ENCODE peak calls at places on chromosomes 7 and 10, in four cellular contexts. W, D, L and P are unnamed samples.

GRCh38 chr10:103553743-103554487 is 60.4 kb downstream of the NEURL1 start:
- DNase-seq in D (no peak), L (no peak), W (no peak), P (no peak)

GRCh38 chr7:74573499-74573898 is 84.0 kb upstream of the GTF2I start:
- DNase-seq in L (no peak), W (no peak), D (no peak), P (no peak)

GRCh38 chr10:123563994-123564393 is 102.2 kb upstream of the GPR26 start:
- DNase-seq in L (no peak), W (no peak), D (no peak), P (no peak)

GRCh38 chr10:24661374-24661773 is 62.3 kb downstream of the ARHGAP21 start:
- DNase-seq in D (no peak), L (no peak), W (no peak), P (no peak)

GRCh38 chr10:6162589-6163356 is 40.0 kb upstream of the PFKFB3 start:
- DNase-seq in W (no peak), L (no peak), D (no peak), P (no peak)

GRCh38 chr7:28005075-28005847 is 175.3 kb downstream of the JAZF1 start:
- DNase-seq in W (no peak), D (no peak), L (no peak), P (no peak)

GRCh38 chr10:74738052-74738451 is 88.3 kb upstream of the KAT6B start:
- DNase-seq in L (no peak), D (no peak), W (no peak), P (no peak)

GRCh38 chr7:113159746-113160339 is 41.5 kb upstream of the SMIM30 start:
- DNase-seq in L (no peak), D (peak), W (peak), P (no peak)

GRCh38 chr7:17123020-17123419 is 175.4 kb upstream of the AHR start:
- DNase-seq in L (no peak), W (peak), D (peak), P (peak)

GRCh38 chr7:117153016-117153415 is 169.8 kb downstream of the WNT2 start:
- DNase-seq in D (no peak), W (no peak), L (no peak), P (no peak)

GRCh38 chr7:47381132-47381495 is 200.8 kb downstream of the TNS3 start:
- DNase-seq in W (no peak), L (peak), D (no peak), P (no peak)

GRCh38 chr10:98344589-98345038 is 70.4 kb downstream of the PYROXD2 start:
- DNase-seq in W (no peak), D (peak), L (peak), P (no peak)

GRCh38 chr10:107206856-107207255 is 42.4 kb upstream of the SORCS1 start:
- DNase-seq in L (no peak), W (no peak), D (no peak), P (no peak)

GRCh38 chr10:48708144-48708543 is 23.5 kb downstream of the WDFY4 start:
- DNase-seq in L (peak), W (no peak), D (no peak), P (no peak)

GRCh38 chr10:103445767-103446567 is 6.2 kb downstream of the CALHM2 start:
- DNase-seq in W (no peak), L (peak), D (peak), P (no peak)

GRCh38 chr10:102113956-102114857 is 6.0 kb downstream of the LDB1 start:
- DNase-seq in D (no peak), L (peak), W (no peak), P (no peak)

GRCh38 chr7:5709347-5709950 is 72.0 kb downstream of the RNF216 start:
- DNase-seq in D (peak), W (no peak), L (no peak), P (no peak)

GRCh38 chr10:117747636-117748035 is 205.1 kb downstream of the EMX2 start:
- DNase-seq in L (no peak), W (no peak), D (no peak), P (no peak)

DNA sequence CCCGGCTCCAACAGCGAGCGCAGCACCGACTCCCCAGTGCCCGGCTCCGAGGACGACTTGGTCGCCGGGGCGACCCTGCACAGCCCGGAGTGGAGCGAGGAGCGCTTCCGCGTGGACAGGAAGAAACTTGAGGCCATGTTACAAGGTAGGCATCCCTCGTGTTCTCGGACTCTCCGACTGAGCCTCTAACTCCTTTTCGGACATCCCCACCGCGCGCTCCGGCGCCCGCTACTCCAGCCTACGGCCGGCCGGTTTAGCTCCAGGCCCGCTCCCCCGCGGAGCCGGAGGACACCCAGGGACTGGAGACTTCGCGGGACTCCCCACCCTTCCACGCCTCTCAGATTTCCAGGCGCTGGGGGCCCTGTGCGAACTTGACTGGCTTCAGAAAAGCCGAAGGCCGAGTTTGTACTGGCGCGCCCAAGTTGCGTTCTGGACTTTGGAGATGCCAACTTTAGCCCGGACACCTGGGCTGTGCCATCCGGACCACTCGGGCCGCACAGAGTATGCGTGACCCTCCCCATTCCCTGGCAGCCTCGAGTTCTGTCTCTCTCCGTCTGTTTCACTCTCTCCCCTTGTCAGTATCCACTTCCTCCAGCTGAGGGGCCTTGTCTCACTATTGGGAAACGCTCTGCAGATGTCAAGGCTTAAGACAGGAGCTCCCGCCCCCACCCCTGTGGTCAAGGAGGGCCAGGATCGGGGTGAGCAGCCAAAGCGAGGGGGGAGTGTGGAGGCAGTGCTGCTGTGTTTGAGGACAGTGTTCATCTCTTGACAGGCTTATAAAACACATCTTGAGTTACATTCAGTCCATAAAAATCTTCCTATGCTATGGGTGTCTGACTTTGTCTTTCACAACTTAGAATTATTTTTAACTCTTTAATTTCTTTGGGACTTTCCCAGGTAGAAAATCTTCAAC is 773 bp downstream of the BICC1 start:
- DNase-seq in D (peak), W (peak), L (peak), P (no peak)
- H3K4me3 ChIP-seq in D (peak), W (peak), L (peak), P (peak)

DNA sequence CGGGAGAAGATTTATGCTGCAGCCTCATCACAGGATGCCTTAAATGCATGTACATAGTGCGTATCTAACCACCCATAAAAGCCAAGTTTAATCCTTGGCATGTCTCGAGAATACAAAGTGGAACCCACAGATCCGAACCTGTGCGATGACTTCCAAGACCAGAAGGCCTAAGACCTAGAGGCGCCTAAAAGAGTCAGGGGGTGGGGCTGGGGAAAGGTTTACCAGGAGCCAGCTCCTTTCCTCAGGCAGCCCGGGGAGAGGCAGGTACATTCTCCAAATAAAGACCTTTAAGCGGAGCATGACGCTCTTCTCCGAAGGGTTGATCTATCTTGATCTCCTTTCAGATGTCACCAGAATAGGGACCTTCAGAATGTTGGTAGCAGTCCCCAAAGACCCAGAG is 9.7 kb downstream of the SP8 start:
- DNase-seq in L (no peak), W (no peak), D (no peak), P (no peak)
- H3K4me3 ChIP-seq in L (no peak), W (no peak), D (no peak), P (no peak)

GRCh38 chr10:37975407-37975991 is 948 bp downstream of the ZNF25 start:
- DNase-seq in L (no peak), W (peak), D (no peak), P (no peak)

GRCh38 chr10:37972396-37972795 is 4.1 kb downstream of the ZNF25 start:
- DNase-seq in W (no peak), D (no peak), L (no peak), P (no peak)

GRCh38 chr10:37976091-37976879 is at the start of gene ZNF25:
- DNase-seq in L (peak), D (peak), W (peak), P (peak)

GRCh38 chr10:37976880-37977203 is 395 bp upstream of the ZNF25 start:
- DNase-seq in W (no peak), L (no peak), D (no peak), P (no peak)
- H3K4me3 ChIP-seq in W (peak), L (peak), D (peak), P (peak)

GRCh38 chr7:149771199-149771636 is 2.2 kb downstream of the ZNF467 start:
- DNase-seq in D (no peak), L (no peak), W (no peak), P (no peak)
- H3K4me3 ChIP-seq in D (peak), L (peak), W (no peak), P (peak)